ENCODE peak calls at places on chromosome X, in four cellular contexts. H, P, J and E are unnamed samples. For H3K4me1, the result is how much of the 10 kb centered on the place peaks cover.

GRCh38 chrX:123217077-123217476 is 33.0 kb downstream of the GRIA3 start:
- DNase-seq in H (no peak), J (no peak), P (no peak), E (no peak)

GRCh38 chrX:100410083-100410590 is at the start of gene PCDH19:
- DNase-seq in J (peak), P (peak), H (peak), E (peak)

GRCh38 chrX:151621422-151621821 is 57.9 kb downstream of the PASD1 start:
- DNase-seq in P (no peak), J (no peak), H (no peak), E (no peak)

GRCh38 chrX:79133897-79134296 is 10.6 kb upstream of the GPR174 start:
- DNase-seq in H (no peak), J (no peak), P (no peak), E (no peak)

GRCh38 chrX:84187501-84188319 is at the start of gene RPS6KA6:
- DNase-seq in J (peak), P (peak), H (peak), E (peak)

GRCh38 chrX:119288890-119289393 is 52.9 kb downstream of the PGRMC1 start:
- DNase-seq in H (no peak), P (no peak), J (no peak), E (no peak)

GRCh38 chrX:38336538-38337240 is 9.4 kb upstream of the RPGR start:
- DNase-seq in J (no peak), P (no peak), H (no peak), E (no peak)

GRCh38 chrX:46929439-46930018 is 17.3 kb downstream of the JADE3 start:
- DNase-seq in J (no peak), P (peak), H (peak), E (no peak)

GRCh38 chrX:69113723-69114122 is 51.5 kb downstream of the PJA1 start:
- DNase-seq in H (no peak), P (no peak), J (no peak), E (no peak)

GRCh38 chrX:18422325-18422724 is 3.1 kb upstream of the CDKL5 start:
- DNase-seq in J (no peak), H (no peak), P (peak), E (no peak)

GRCh38 chrX:155333701-155334100 is 713 bp downstream of the CLIC2 start:
- DNase-seq in J (no peak), H (no peak), P (no peak), E (no peak)

DNA sequence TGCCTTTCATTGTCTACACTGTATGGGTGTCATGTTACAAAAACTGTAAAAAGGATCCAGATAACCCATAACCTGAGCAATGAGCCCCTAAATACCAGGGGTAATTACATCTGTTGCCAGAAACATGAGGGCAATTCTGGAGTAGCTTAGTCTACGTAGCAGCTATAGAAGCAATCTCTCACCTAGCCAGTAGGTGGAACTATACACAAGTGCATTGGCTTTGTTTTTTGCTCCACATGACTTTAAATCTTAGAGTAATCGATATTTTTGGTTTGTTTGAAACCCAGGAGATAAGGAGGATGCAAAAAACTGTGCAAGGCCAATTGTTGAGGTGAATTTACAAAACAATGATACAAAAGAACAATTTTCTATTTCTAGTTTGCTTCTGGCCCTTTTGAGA is 57.5 kb downstream of the GPR82 start:
- DNase-seq in P (peak), H (peak), J (peak), E (no peak)
- TF ChIP-seq CTCF in P (peak), H (peak), J (peak), E (peak)

GRCh38 chrX:1483843-1484637 is 31.3 kb upstream of the ASMTL start:
- DNase-seq in J (no peak), H (no peak), P (no peak), E (peak)
- H3K4me1 ChIP-seq in J (under half), H (under half), P (under half), E (under half)

DNA sequence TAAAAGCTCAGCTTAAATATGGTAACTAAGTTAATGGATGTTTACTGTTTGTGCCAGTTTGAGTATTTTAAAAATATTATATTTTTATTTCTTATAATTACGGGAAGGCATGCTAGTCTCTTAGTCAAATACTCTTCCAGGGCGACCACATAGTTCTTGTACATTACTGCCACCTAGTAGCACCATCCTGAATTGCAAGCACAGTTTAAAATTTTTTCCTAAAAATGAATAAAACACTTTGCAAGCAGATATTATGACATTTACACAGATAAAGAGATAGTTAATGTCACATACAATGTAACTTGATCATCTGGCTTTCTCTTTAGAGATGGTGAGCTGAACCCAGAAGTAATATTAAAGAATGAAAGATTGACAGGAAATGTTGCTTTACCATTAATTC is 11.5 kb downstream of the NDP start:
- DNase-seq in H (no peak), J (no peak), P (no peak), E (no peak)
- TF ChIP-seq CTCF in H (peak), J (peak), P (peak), E (no peak)

DNA sequence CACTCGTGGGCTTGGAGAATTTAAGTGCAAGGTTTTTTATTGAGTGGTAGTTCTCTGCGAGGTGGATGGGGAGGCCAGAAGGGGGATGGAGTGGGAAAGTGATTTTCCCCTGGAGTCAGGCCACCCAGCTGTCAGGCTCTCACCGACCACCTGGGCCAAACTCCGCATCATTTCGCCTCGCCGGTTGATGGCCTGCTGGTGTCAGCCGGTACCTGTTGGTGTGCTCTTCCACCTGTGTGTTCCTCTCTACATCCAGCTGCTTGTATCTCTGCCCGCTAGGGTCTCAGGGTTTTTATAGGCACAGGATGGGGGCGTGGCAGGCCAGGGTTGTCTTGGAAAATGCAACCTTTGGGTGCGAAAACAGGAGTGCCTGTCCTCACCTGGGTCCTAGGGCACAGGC is 200.9 kb downstream of the DACH2 start:
- DNase-seq in P (no peak), J (no peak), H (no peak), E (no peak)
- H3K4me1 ChIP-seq in P (under half), J (under half), H (under half), E (under half)

DNA sequence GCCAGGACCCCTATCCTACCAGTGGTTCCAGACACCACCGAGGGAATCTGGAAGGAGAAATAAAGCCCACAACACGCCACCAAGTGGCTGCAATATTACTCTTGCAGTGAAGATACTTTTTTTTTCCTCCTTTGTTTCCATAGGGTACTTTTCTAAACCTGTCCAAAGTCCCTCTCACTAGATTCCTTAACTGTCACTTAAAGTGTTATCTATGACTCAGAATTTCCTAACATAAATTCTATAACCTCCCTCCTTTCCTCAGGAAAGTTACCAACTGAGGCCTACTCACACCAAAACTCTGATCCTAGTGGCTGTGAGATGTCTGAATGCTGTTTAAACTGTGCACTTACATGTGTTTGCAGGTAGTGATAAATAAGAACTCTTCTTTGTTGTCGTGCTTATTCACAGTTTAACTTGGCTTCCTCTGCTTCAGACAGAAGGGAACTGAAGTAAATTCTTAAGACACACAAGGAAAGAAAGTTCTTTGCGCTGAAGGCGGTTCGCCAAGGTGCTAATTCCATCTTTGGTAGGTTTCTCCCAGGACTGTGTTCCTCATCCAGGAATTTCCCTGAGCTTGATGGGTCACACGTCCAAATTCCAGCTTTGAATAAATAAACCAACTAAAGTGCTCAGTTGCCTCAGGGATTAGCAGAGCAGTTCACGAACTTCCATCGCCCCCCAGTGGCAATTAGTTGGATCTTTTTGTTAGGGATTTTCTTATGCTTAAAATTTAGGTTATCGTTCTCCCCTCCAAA is 10.7 kb upstream of the HCCS start:
- DNase-seq in P (peak), H (peak), J (peak), E (no peak)
- TF ChIP-seq CTCF in P (peak), H (peak), J (peak), E (peak)

GRCh38 chrX:2499507-2499906 is 1.3 kb downstream of the DHRSX start:
- DNase-seq in P (no peak), J (no peak), H (no peak), E (peak)
- H3K4me1 ChIP-seq in P (under half), J (under half), H (under half), E (under half)

GRCh38 chrX:103687073-103687695 is 685 bp upstream of the MORF4L2 start:
- DNase-seq in P (peak), J (peak), H (no peak), E (peak)
- TF ChIP-seq CTCF in P (peak), J (peak), H (peak), E (peak)

DNA sequence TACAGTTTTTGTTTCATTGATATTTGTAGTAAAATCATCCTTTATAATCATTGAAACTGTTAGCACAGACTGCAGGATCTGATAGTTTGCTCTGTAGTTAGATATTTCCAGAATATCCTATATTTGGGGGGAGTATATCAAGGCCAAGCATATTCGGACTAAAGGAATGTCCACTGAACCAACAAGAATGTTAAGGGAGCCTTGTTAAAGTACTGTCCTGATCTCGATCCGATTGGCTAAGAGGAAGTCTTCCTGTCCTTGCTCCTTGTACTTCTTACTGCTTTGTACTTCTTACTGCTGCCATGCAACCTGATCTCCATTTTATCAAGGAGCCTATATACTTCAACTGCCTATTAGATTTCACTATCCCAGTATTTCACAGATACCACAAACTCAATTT is 449.3 kb downstream of the RPA4 start:
- DNase-seq in J (no peak), P (peak), H (no peak), E (no peak)
- H3K4me1 ChIP-seq in J (under half), P (under half), H (under half), E (under half)

DNA sequence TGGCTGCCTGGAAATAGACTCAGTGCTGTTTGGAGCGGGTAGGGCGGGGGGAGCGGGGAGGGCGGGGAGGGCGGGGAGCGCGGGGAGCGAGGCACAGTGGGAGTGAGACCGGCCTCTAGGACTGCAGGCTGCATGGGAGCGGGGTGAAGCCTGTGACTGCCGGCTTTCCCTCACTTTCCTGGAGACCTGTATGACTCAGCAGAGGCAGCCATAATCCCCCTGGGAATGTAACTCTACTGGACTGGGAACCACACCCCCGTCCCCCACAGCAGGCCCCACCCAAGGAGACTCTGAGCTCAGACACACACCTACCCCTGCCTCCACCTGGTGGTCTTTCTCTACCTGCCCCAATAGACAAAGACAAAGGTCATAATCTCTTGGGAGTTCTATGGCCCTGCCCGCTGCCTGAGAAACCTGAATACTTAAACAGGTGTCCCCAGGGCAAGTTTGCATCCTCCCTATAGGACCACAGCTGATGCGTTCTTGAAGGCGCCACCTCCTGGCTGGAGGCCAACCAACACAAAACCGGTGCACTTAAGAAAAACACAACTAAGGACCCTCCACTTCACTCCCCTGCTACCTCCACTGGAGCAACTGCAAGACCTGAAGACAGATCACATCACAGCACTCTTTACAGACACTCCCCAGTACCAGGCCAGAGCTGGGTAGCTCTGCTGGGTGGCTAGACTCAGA is 18.0 kb downstream of the HDAC8 start:
- DNase-seq in P (no peak), J (peak), H (no peak), E (no peak)
- TF ChIP-seq CTCF in P (no peak), J (peak), H (no peak), E (no peak)

DNA sequence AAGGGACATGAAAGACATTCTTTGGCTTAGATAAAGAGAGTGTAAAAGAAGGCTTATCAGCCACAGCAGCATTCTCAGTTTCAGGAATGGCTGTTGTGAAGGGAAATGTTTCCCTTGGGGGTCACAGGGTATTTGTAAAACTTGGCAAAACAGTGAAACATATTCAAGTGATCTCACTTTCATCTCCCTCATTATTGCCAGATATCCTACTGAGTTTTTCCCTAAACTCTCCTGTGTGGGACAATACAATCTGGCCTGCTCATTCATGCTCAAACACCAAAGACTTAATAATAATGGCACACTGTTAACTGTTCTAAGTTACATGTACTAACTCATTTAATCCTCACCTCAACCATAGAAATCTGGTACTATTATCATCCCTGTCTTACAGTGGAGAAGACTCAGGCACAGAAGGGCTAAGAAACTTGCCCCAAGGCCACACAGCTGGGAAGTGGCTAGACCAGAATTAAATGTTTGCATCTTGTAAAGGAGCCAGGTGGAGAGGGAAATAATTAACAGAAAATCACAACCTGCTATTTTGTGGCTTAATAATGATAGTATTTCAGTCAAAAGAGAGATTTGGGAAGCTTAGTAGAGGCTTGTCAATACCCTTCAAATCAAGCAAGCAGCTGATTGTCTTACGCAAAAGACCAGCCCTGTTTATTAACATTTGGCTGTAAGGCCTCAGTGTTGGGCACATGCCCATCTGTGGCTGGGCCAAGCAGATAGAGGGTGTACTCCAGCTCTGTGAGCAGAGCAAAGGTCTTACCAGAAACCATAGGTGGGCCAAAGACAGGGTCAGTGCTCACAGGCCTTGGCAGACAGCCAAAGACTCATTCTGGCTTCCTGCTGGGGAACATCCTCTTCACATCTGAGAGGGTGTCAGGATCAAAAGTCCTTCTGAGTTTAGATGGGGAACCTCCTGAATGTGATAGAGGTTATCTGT is 17.3 kb downstream of the SMPX start:
- DNase-seq in H (no peak), P (no peak), J (peak), E (no peak)
- H3K4me1 ChIP-seq in H (under half), P (under half), J (under half), E (under half)